ENCODE peak calls at places on chromosomes 16 and 17, in ten cellular contexts. One of them, this sample, is unnamed.

GRCh38 chr17:54172654-54173316 is 350.1 kb downstream of the KIF2B start:
- DNase-seq in posterior cingulate gyrus: peak
- DNase-seq in stimulated activated CD4-positive, alpha-beta T cell treated with anti-CD3 and anti-CD28 coated beads, Interleukin-12 subunit alpha, Interleukin-12 subunit beta, amount 100 ng/mL, for 4 hours: no peak
- DNase-seq in WERI-Rb-1: peak
- DNase-seq in RPMI8226: peak
- DNase-seq in Calu3: peak
- DNase-seq in activated naive CD4-positive, alpha-beta T cell treated with anti-CD3 and anti-CD28 coated beads, Interleukin-2, amount 50 U/mL, for 16 hours: no peak
- DNase-seq in stimulated activated CD8-positive, alpha-beta memory T cell treated with anti-CD3 and anti-CD28 coated beads, Interleukin-7, amount 100 ng/mL, for 24 hours: no peak
- DNase-seq in CD4-positive, alpha-beta T cell: no peak
- DNase-seq in T-cell: no peak
- DNase-seq in this sample: peak

GRCh38 chr16:1299012-1299867 is 10.2 kb upstream of the UBE2I start:
- DNase-seq in posterior cingulate gyrus: no peak
- DNase-seq in Calu3: peak
- DNase-seq in stimulated activated CD4-positive, alpha-beta T cell treated with anti-CD3 and anti-CD28 coated beads, Interleukin-12 subunit alpha, Interleukin-12 subunit beta, amount 100 ng/mL, for 4 hours: no peak
- DNase-seq in WERI-Rb-1: no peak
- DNase-seq in activated naive CD4-positive, alpha-beta T cell treated with anti-CD3 and anti-CD28 coated beads, Interleukin-2, amount 50 U/mL, for 16 hours: no peak
- DNase-seq in CD4-positive, alpha-beta T cell: no peak
- DNase-seq in RPMI8226: no peak
- DNase-seq in T-cell: no peak
- DNase-seq in stimulated activated CD8-positive, alpha-beta memory T cell treated with anti-CD3 and anti-CD28 coated beads, Interleukin-7, amount 100 ng/mL, for 24 hours: no peak
- DNase-seq in this sample: no peak

GRCh38 chr16:81273223-81273940 is 34.9 kb downstream of the BCO1 start:
- DNase-seq in posterior cingulate gyrus: peak
- DNase-seq in RPMI8226: no peak
- DNase-seq in CD4-positive, alpha-beta T cell: no peak
- DNase-seq in stimulated activated CD8-positive, alpha-beta memory T cell treated with anti-CD3 and anti-CD28 coated beads, Interleukin-7, amount 100 ng/mL, for 24 hours: no peak
- DNase-seq in WERI-Rb-1: no peak
- DNase-seq in T-cell: no peak
- DNase-seq in Calu3: no peak
- DNase-seq in activated naive CD4-positive, alpha-beta T cell treated with anti-CD3 and anti-CD28 coated beads, Interleukin-2, amount 50 U/mL, for 16 hours: no peak
- DNase-seq in stimulated activated CD4-positive, alpha-beta T cell treated with anti-CD3 and anti-CD28 coated beads, Interleukin-12 subunit alpha, Interleukin-12 subunit beta, amount 100 ng/mL, for 4 hours: no peak
- DNase-seq in this sample: no peak

GRCh38 chr16:67177743-67178699 is 5.7 kb downstream of the MATCAP1 start:
- DNase-seq in CD4-positive, alpha-beta T cell: peak
- DNase-seq in posterior cingulate gyrus: peak
- DNase-seq in activated naive CD4-positive, alpha-beta T cell treated with anti-CD3 and anti-CD28 coated beads, Interleukin-2, amount 50 U/mL, for 16 hours: peak
- DNase-seq in RPMI8226: peak
- DNase-seq in WERI-Rb-1: no peak
- DNase-seq in stimulated activated CD8-positive, alpha-beta memory T cell treated with anti-CD3 and anti-CD28 coated beads, Interleukin-7, amount 100 ng/mL, for 24 hours: no peak
- DNase-seq in T-cell: peak
- DNase-seq in stimulated activated CD4-positive, alpha-beta T cell treated with anti-CD3 and anti-CD28 coated beads, Interleukin-12 subunit alpha, Interleukin-12 subunit beta, amount 100 ng/mL, for 4 hours: no peak
- DNase-seq in Calu3: peak
- DNase-seq in this sample: peak

GRCh38 chr17:78865682-78866390 is 25.2 kb upstream of the USP36 start:
- DNase-seq in RPMI8226: peak
- DNase-seq in WERI-Rb-1: peak
- DNase-seq in activated naive CD4-positive, alpha-beta T cell treated with anti-CD3 and anti-CD28 coated beads, Interleukin-2, amount 50 U/mL, for 16 hours: peak
- DNase-seq in CD4-positive, alpha-beta T cell: peak
- DNase-seq in Calu3: peak
- DNase-seq in stimulated activated CD4-positive, alpha-beta T cell treated with anti-CD3 and anti-CD28 coated beads, Interleukin-12 subunit alpha, Interleukin-12 subunit beta, amount 100 ng/mL, for 4 hours: peak
- DNase-seq in T-cell: no peak
- DNase-seq in stimulated activated CD8-positive, alpha-beta memory T cell treated with anti-CD3 and anti-CD28 coated beads, Interleukin-7, amount 100 ng/mL, for 24 hours: peak
- DNase-seq in posterior cingulate gyrus: peak
- DNase-seq in this sample: peak

GRCh38 chr17:48127371-48128051 is 19.9 kb downstream of the SNX11 start:
- DNase-seq in stimulated activated CD4-positive, alpha-beta T cell treated with anti-CD3 and anti-CD28 coated beads, Interleukin-12 subunit alpha, Interleukin-12 subunit beta, amount 100 ng/mL, for 4 hours: no peak
- DNase-seq in T-cell: no peak
- DNase-seq in WERI-Rb-1: peak
- DNase-seq in Calu3: peak
- DNase-seq in activated naive CD4-positive, alpha-beta T cell treated with anti-CD3 and anti-CD28 coated beads, Interleukin-2, amount 50 U/mL, for 16 hours: no peak
- DNase-seq in RPMI8226: no peak
- DNase-seq in stimulated activated CD8-positive, alpha-beta memory T cell treated with anti-CD3 and anti-CD28 coated beads, Interleukin-7, amount 100 ng/mL, for 24 hours: no peak
- DNase-seq in CD4-positive, alpha-beta T cell: no peak
- DNase-seq in posterior cingulate gyrus: peak
- DNase-seq in this sample: no peak

GRCh38 chr17:62599964-62600657 is 27.4 kb upstream of the MRC2 start:
- DNase-seq in T-cell: no peak
- DNase-seq in stimulated activated CD4-positive, alpha-beta T cell treated with anti-CD3 and anti-CD28 coated beads, Interleukin-12 subunit alpha, Interleukin-12 subunit beta, amount 100 ng/mL, for 4 hours: no peak
- DNase-seq in activated naive CD4-positive, alpha-beta T cell treated with anti-CD3 and anti-CD28 coated beads, Interleukin-2, amount 50 U/mL, for 16 hours: no peak
- DNase-seq in WERI-Rb-1: no peak
- DNase-seq in CD4-positive, alpha-beta T cell: no peak
- DNase-seq in stimulated activated CD8-positive, alpha-beta memory T cell treated with anti-CD3 and anti-CD28 coated beads, Interleukin-7, amount 100 ng/mL, for 24 hours: no peak
- DNase-seq in RPMI8226: no peak
- DNase-seq in posterior cingulate gyrus: no peak
- DNase-seq in Calu3: no peak
- DNase-seq in this sample: no peak

GRCh38 chr17:45700171-45701090 is 83.7 kb upstream of the CRHR1 start:
- DNase-seq in RPMI8226: no peak
- DNase-seq in posterior cingulate gyrus: no peak
- DNase-seq in stimulated activated CD8-positive, alpha-beta memory T cell treated with anti-CD3 and anti-CD28 coated beads, Interleukin-7, amount 100 ng/mL, for 24 hours: no peak
- DNase-seq in WERI-Rb-1: peak
- DNase-seq in Calu3: no peak
- DNase-seq in CD4-positive, alpha-beta T cell: no peak
- DNase-seq in T-cell: no peak
- DNase-seq in activated naive CD4-positive, alpha-beta T cell treated with anti-CD3 and anti-CD28 coated beads, Interleukin-2, amount 50 U/mL, for 16 hours: no peak
- DNase-seq in stimulated activated CD4-positive, alpha-beta T cell treated with anti-CD3 and anti-CD28 coated beads, Interleukin-12 subunit alpha, Interleukin-12 subunit beta, amount 100 ng/mL, for 4 hours: no peak
- DNase-seq in this sample: no peak

GRCh38 chr17:19372866-19373505 is 5.3 kb upstream of the MAPK7 start:
- DNase-seq in stimulated activated CD8-positive, alpha-beta memory T cell treated with anti-CD3 and anti-CD28 coated beads, Interleukin-7, amount 100 ng/mL, for 24 hours: no peak
- DNase-seq in T-cell: no peak
- DNase-seq in posterior cingulate gyrus: no peak
- DNase-seq in Calu3: no peak
- DNase-seq in activated naive CD4-positive, alpha-beta T cell treated with anti-CD3 and anti-CD28 coated beads, Interleukin-2, amount 50 U/mL, for 16 hours: no peak
- DNase-seq in RPMI8226: no peak
- DNase-seq in stimulated activated CD4-positive, alpha-beta T cell treated with anti-CD3 and anti-CD28 coated beads, Interleukin-12 subunit alpha, Interleukin-12 subunit beta, amount 100 ng/mL, for 4 hours: no peak
- DNase-seq in WERI-Rb-1: no peak
- DNase-seq in CD4-positive, alpha-beta T cell: no peak
- DNase-seq in this sample: no peak

GRCh38 chr17:2385240-2386202 is 15.3 kb downstream of the MNT start:
- DNase-seq in T-cell: no peak
- DNase-seq in stimulated activated CD4-positive, alpha-beta T cell treated with anti-CD3 and anti-CD28 coated beads, Interleukin-12 subunit alpha, Interleukin-12 subunit beta, amount 100 ng/mL, for 4 hours: no peak
- DNase-seq in RPMI8226: no peak
- DNase-seq in activated naive CD4-positive, alpha-beta T cell treated with anti-CD3 and anti-CD28 coated beads, Interleukin-2, amount 50 U/mL, for 16 hours: no peak
- DNase-seq in stimulated activated CD8-positive, alpha-beta memory T cell treated with anti-CD3 and anti-CD28 coated beads, Interleukin-7, amount 100 ng/mL, for 24 hours: no peak
- DNase-seq in CD4-positive, alpha-beta T cell: no peak
- DNase-seq in WERI-Rb-1: peak
- DNase-seq in Calu3: no peak
- DNase-seq in posterior cingulate gyrus: no peak
- DNase-seq in this sample: no peak

GRCh38 chr16:31460582-31461002 is 1.3 kb downstream of the ARMC5 start:
- DNase-seq in stimulated activated CD8-positive, alpha-beta memory T cell treated with anti-CD3 and anti-CD28 coated beads, Interleukin-7, amount 100 ng/mL, for 24 hours: no peak
- DNase-seq in activated naive CD4-positive, alpha-beta T cell treated with anti-CD3 and anti-CD28 coated beads, Interleukin-2, amount 50 U/mL, for 16 hours: no peak
- DNase-seq in stimulated activated CD4-positive, alpha-beta T cell treated with anti-CD3 and anti-CD28 coated beads, Interleukin-12 subunit alpha, Interleukin-12 subunit beta, amount 100 ng/mL, for 4 hours: no peak
- DNase-seq in WERI-Rb-1: no peak
- DNase-seq in CD4-positive, alpha-beta T cell: no peak
- DNase-seq in T-cell: no peak
- DNase-seq in RPMI8226: peak
- DNase-seq in posterior cingulate gyrus: no peak
- DNase-seq in Calu3: no peak
- DNase-seq in this sample: peak

GRCh38 chr16:88975511-88976061 is 1.4 kb downstream of the CBFA2T3 start:
- DNase-seq in WERI-Rb-1: no peak
- DNase-seq in posterior cingulate gyrus: no peak
- DNase-seq in Calu3: no peak
- DNase-seq in stimulated activated CD8-positive, alpha-beta memory T cell treated with anti-CD3 and anti-CD28 coated beads, Interleukin-7, amount 100 ng/mL, for 24 hours: no peak
- DNase-seq in CD4-positive, alpha-beta T cell: no peak
- DNase-seq in activated naive CD4-positive, alpha-beta T cell treated with anti-CD3 and anti-CD28 coated beads, Interleukin-2, amount 50 U/mL, for 16 hours: no peak
- DNase-seq in stimulated activated CD4-positive, alpha-beta T cell treated with anti-CD3 and anti-CD28 coated beads, Interleukin-12 subunit alpha, Interleukin-12 subunit beta, amount 100 ng/mL, for 4 hours: no peak
- DNase-seq in RPMI8226: peak
- DNase-seq in T-cell: no peak
- DNase-seq in this sample: no peak

GRCh38 chr17:17433260-17433659 is 43.5 kb upstream of the MED9 start:
- DNase-seq in stimulated activated CD4-positive, alpha-beta T cell treated with anti-CD3 and anti-CD28 coated beads, Interleukin-12 subunit alpha, Interleukin-12 subunit beta, amount 100 ng/mL, for 4 hours: no peak
- DNase-seq in activated naive CD4-positive, alpha-beta T cell treated with anti-CD3 and anti-CD28 coated beads, Interleukin-2, amount 50 U/mL, for 16 hours: no peak
- DNase-seq in T-cell: no peak
- DNase-seq in RPMI8226: no peak
- DNase-seq in Calu3: no peak
- DNase-seq in stimulated activated CD8-positive, alpha-beta memory T cell treated with anti-CD3 and anti-CD28 coated beads, Interleukin-7, amount 100 ng/mL, for 24 hours: no peak
- DNase-seq in CD4-positive, alpha-beta T cell: no peak
- DNase-seq in posterior cingulate gyrus: no peak
- DNase-seq in WERI-Rb-1: no peak
- DNase-seq in this sample: peak

GRCh38 chr16:27677300-27677699 is 127.4 kb downstream of the KATNIP start:
- DNase-seq in RPMI8226: no peak
- DNase-seq in WERI-Rb-1: no peak
- DNase-seq in activated naive CD4-positive, alpha-beta T cell treated with anti-CD3 and anti-CD28 coated beads, Interleukin-2, amount 50 U/mL, for 16 hours: no peak
- DNase-seq in stimulated activated CD4-positive, alpha-beta T cell treated with anti-CD3 and anti-CD28 coated beads, Interleukin-12 subunit alpha, Interleukin-12 subunit beta, amount 100 ng/mL, for 4 hours: no peak
- DNase-seq in stimulated activated CD8-positive, alpha-beta memory T cell treated with anti-CD3 and anti-CD28 coated beads, Interleukin-7, amount 100 ng/mL, for 24 hours: no peak
- DNase-seq in CD4-positive, alpha-beta T cell: no peak
- DNase-seq in posterior cingulate gyrus: no peak
- DNase-seq in T-cell: no peak
- DNase-seq in Calu3: no peak
- DNase-seq in this sample: peak

GRCh38 chr17:56815711-56816110 is 18.0 kb downstream of the C17orf67 start:
- DNase-seq in WERI-Rb-1: no peak
- DNase-seq in Calu3: no peak
- DNase-seq in stimulated activated CD8-positive, alpha-beta memory T cell treated with anti-CD3 and anti-CD28 coated beads, Interleukin-7, amount 100 ng/mL, for 24 hours: no peak
- DNase-seq in RPMI8226: no peak
- DNase-seq in stimulated activated CD4-positive, alpha-beta T cell treated with anti-CD3 and anti-CD28 coated beads, Interleukin-12 subunit alpha, Interleukin-12 subunit beta, amount 100 ng/mL, for 4 hours: no peak
- DNase-seq in posterior cingulate gyrus: no peak
- DNase-seq in CD4-positive, alpha-beta T cell: no peak
- DNase-seq in T-cell: no peak
- DNase-seq in activated naive CD4-positive, alpha-beta T cell treated with anti-CD3 and anti-CD28 coated beads, Interleukin-2, amount 50 U/mL, for 16 hours: no peak
- DNase-seq in this sample: peak

GRCh38 chr16:80804061-80804450 is 342 bp downstream of the CDYL2 start:
- DNase-seq in CD4-positive, alpha-beta T cell: peak
- DNase-seq in stimulated activated CD8-positive, alpha-beta memory T cell treated with anti-CD3 and anti-CD28 coated beads, Interleukin-7, amount 100 ng/mL, for 24 hours: peak
- DNase-seq in activated naive CD4-positive, alpha-beta T cell treated with anti-CD3 and anti-CD28 coated beads, Interleukin-2, amount 50 U/mL, for 16 hours: peak
- DNase-seq in Calu3: peak
- DNase-seq in stimulated activated CD4-positive, alpha-beta T cell treated with anti-CD3 and anti-CD28 coated beads, Interleukin-12 subunit alpha, Interleukin-12 subunit beta, amount 100 ng/mL, for 4 hours: peak
- DNase-seq in WERI-Rb-1: no peak
- DNase-seq in T-cell: peak
- DNase-seq in RPMI8226: peak
- DNase-seq in posterior cingulate gyrus: peak
- DNase-seq in this sample: peak

GRCh38 chr16:30761928-30762902 is at the start of the genes CFAP119 and RNF40:
- DNase-seq in T-cell: peak
- DNase-seq in Calu3: peak
- DNase-seq in WERI-Rb-1: peak
- DNase-seq in stimulated activated CD8-positive, alpha-beta memory T cell treated with anti-CD3 and anti-CD28 coated beads, Interleukin-7, amount 100 ng/mL, for 24 hours: peak
- DNase-seq in CD4-positive, alpha-beta T cell: peak
- DNase-seq in activated naive CD4-positive, alpha-beta T cell treated with anti-CD3 and anti-CD28 coated beads, Interleukin-2, amount 50 U/mL, for 16 hours: peak
- DNase-seq in RPMI8226: peak
- DNase-seq in stimulated activated CD4-positive, alpha-beta T cell treated with anti-CD3 and anti-CD28 coated beads, Interleukin-12 subunit alpha, Interleukin-12 subunit beta, amount 100 ng/mL, for 4 hours: peak
- DNase-seq in posterior cingulate gyrus: peak
- DNase-seq in this sample: peak

GRCh38 chr17:5584971-5585794 is 874 bp upstream of the NLRP1 start:
- DNase-seq in RPMI8226: no peak
- DNase-seq in WERI-Rb-1: no peak
- DNase-seq in activated naive CD4-positive, alpha-beta T cell treated with anti-CD3 and anti-CD28 coated beads, Interleukin-2, amount 50 U/mL, for 16 hours: no peak
- DNase-seq in stimulated activated CD4-positive, alpha-beta T cell treated with anti-CD3 and anti-CD28 coated beads, Interleukin-12 subunit alpha, Interleukin-12 subunit beta, amount 100 ng/mL, for 4 hours: no peak
- DNase-seq in posterior cingulate gyrus: no peak
- DNase-seq in Calu3: peak
- DNase-seq in CD4-positive, alpha-beta T cell: no peak
- DNase-seq in stimulated activated CD8-positive, alpha-beta memory T cell treated with anti-CD3 and anti-CD28 coated beads, Interleukin-7, amount 100 ng/mL, for 24 hours: no peak
- DNase-seq in T-cell: no peak
- DNase-seq in this sample: peak

GRCh38 chr17:64509179-64509578 is 2.4 kb downstream of the CEP95 start:
- DNase-seq in CD4-positive, alpha-beta T cell: no peak
- DNase-seq in stimulated activated CD8-positive, alpha-beta memory T cell treated with anti-CD3 and anti-CD28 coated beads, Interleukin-7, amount 100 ng/mL, for 24 hours: no peak
- DNase-seq in WERI-Rb-1: peak
- DNase-seq in Calu3: no peak
- DNase-seq in RPMI8226: no peak
- DNase-seq in activated naive CD4-positive, alpha-beta T cell treated with anti-CD3 and anti-CD28 coated beads, Interleukin-2, amount 50 U/mL, for 16 hours: no peak
- DNase-seq in stimulated activated CD4-positive, alpha-beta T cell treated with anti-CD3 and anti-CD28 coated beads, Interleukin-12 subunit alpha, Interleukin-12 subunit beta, amount 100 ng/mL, for 4 hours: no peak
- DNase-seq in T-cell: no peak
- DNase-seq in posterior cingulate gyrus: no peak
- DNase-seq in this sample: no peak

GRCh38 chr17:72266099-72266852 is 145.5 kb downstream of the SOX9 start:
- DNase-seq in T-cell: no peak
- DNase-seq in stimulated activated CD8-positive, alpha-beta memory T cell treated with anti-CD3 and anti-CD28 coated beads, Interleukin-7, amount 100 ng/mL, for 24 hours: no peak
- DNase-seq in WERI-Rb-1: no peak
- DNase-seq in CD4-positive, alpha-beta T cell: no peak
- DNase-seq in posterior cingulate gyrus: no peak
- DNase-seq in RPMI8226: no peak
- DNase-seq in Calu3: no peak
- DNase-seq in activated naive CD4-positive, alpha-beta T cell treated with anti-CD3 and anti-CD28 coated beads, Interleukin-2, amount 50 U/mL, for 16 hours: no peak
- DNase-seq in stimulated activated CD4-positive, alpha-beta T cell treated with anti-CD3 and anti-CD28 coated beads, Interleukin-12 subunit alpha, Interleukin-12 subunit beta, amount 100 ng/mL, for 4 hours: no peak
- DNase-seq in this sample: no peak

GRCh38 chr17:78991017-78991783 is 11.5 kb upstream of the LGALS3BP start:
- DNase-seq in WERI-Rb-1: no peak
- DNase-seq in T-cell: no peak
- DNase-seq in RPMI8226: no peak
- DNase-seq in Calu3: no peak
- DNase-seq in stimulated activated CD4-positive, alpha-beta T cell treated with anti-CD3 and anti-CD28 coated beads, Interleukin-12 subunit alpha, Interleukin-12 subunit beta, amount 100 ng/mL, for 4 hours: no peak
- DNase-seq in CD4-positive, alpha-beta T cell: no peak
- DNase-seq in stimulated activated CD8-positive, alpha-beta memory T cell treated with anti-CD3 and anti-CD28 coated beads, Interleukin-7, amount 100 ng/mL, for 24 hours: no peak
- DNase-seq in activated naive CD4-positive, alpha-beta T cell treated with anti-CD3 and anti-CD28 coated beads, Interleukin-2, amount 50 U/mL, for 16 hours: peak
- DNase-seq in posterior cingulate gyrus: no peak
- DNase-seq in this sample: no peak

GRCh38 chr17:82108999-82109480 is 11.0 kb upstream of the FASN start:
- DNase-seq in CD4-positive, alpha-beta T cell: no peak
- DNase-seq in RPMI8226: no peak
- DNase-seq in WERI-Rb-1: no peak
- DNase-seq in stimulated activated CD4-positive, alpha-beta T cell treated with anti-CD3 and anti-CD28 coated beads, Interleukin-12 subunit alpha, Interleukin-12 subunit beta, amount 100 ng/mL, for 4 hours: no peak
- DNase-seq in posterior cingulate gyrus: no peak
- DNase-seq in stimulated activated CD8-positive, alpha-beta memory T cell treated with anti-CD3 and anti-CD28 coated beads, Interleukin-7, amount 100 ng/mL, for 24 hours: no peak
- DNase-seq in T-cell: no peak
- DNase-seq in Calu3: no peak
- DNase-seq in activated naive CD4-positive, alpha-beta T cell treated with anti-CD3 and anti-CD28 coated beads, Interleukin-2, amount 50 U/mL, for 16 hours: no peak
- DNase-seq in this sample: no peak

GRCh38 chr16:26645629-26646028 is 421.1 kb upstream of the C16orf82 start:
- DNase-seq in RPMI8226: peak
- DNase-seq in stimulated activated CD4-positive, alpha-beta T cell treated with anti-CD3 and anti-CD28 coated beads, Interleukin-12 subunit alpha, Interleukin-12 subunit beta, amount 100 ng/mL, for 4 hours: peak
- DNase-seq in posterior cingulate gyrus: peak
- DNase-seq in Calu3: no peak
- DNase-seq in activated naive CD4-positive, alpha-beta T cell treated with anti-CD3 and anti-CD28 coated beads, Interleukin-2, amount 50 U/mL, for 16 hours: peak
- DNase-seq in WERI-Rb-1: peak
- DNase-seq in stimulated activated CD8-positive, alpha-beta memory T cell treated with anti-CD3 and anti-CD28 coated beads, Interleukin-7, amount 100 ng/mL, for 24 hours: peak
- DNase-seq in T-cell: no peak
- DNase-seq in CD4-positive, alpha-beta T cell: no peak
- DNase-seq in this sample: no peak

GRCh38 chr17:42980766-42981397 is 517 bp downstream of the RUNDC1 start:
- DNase-seq in Calu3: peak
- DNase-seq in posterior cingulate gyrus: no peak
- DNase-seq in T-cell: peak
- DNase-seq in CD4-positive, alpha-beta T cell: peak
- DNase-seq in stimulated activated CD8-positive, alpha-beta memory T cell treated with anti-CD3 and anti-CD28 coated beads, Interleukin-7, amount 100 ng/mL, for 24 hours: peak
- DNase-seq in stimulated activated CD4-positive, alpha-beta T cell treated with anti-CD3 and anti-CD28 coated beads, Interleukin-12 subunit alpha, Interleukin-12 subunit beta, amount 100 ng/mL, for 4 hours: peak
- DNase-seq in WERI-Rb-1: peak
- DNase-seq in activated naive CD4-positive, alpha-beta T cell treated with anti-CD3 and anti-CD28 coated beads, Interleukin-2, amount 50 U/mL, for 16 hours: peak
- DNase-seq in RPMI8226: peak
- DNase-seq in this sample: peak

GRCh38 chr17:82317394-82318168 is at the start of gene CD7:
- DNase-seq in WERI-Rb-1: no peak
- DNase-seq in activated naive CD4-positive, alpha-beta T cell treated with anti-CD3 and anti-CD28 coated beads, Interleukin-2, amount 50 U/mL, for 16 hours: peak
- DNase-seq in stimulated activated CD8-positive, alpha-beta memory T cell treated with anti-CD3 and anti-CD28 coated beads, Interleukin-7, amount 100 ng/mL, for 24 hours: no peak
- DNase-seq in stimulated activated CD4-positive, alpha-beta T cell treated with anti-CD3 and anti-CD28 coated beads, Interleukin-12 subunit alpha, Interleukin-12 subunit beta, amount 100 ng/mL, for 4 hours: peak
- DNase-seq in T-cell: peak
- DNase-seq in Calu3: no peak
- DNase-seq in CD4-positive, alpha-beta T cell: no peak
- DNase-seq in RPMI8226: no peak
- DNase-seq in posterior cingulate gyrus: no peak
- DNase-seq in this sample: no peak

GRCh38 chr17:80992948-80993624 is 1.4 kb downstream of the CHMP6 start:
- DNase-seq in T-cell: no peak
- DNase-seq in RPMI8226: no peak
- DNase-seq in WERI-Rb-1: peak
- DNase-seq in activated naive CD4-positive, alpha-beta T cell treated with anti-CD3 and anti-CD28 coated beads, Interleukin-2, amount 50 U/mL, for 16 hours: no peak
- DNase-seq in posterior cingulate gyrus: no peak
- DNase-seq in stimulated activated CD4-positive, alpha-beta T cell treated with anti-CD3 and anti-CD28 coated beads, Interleukin-12 subunit alpha, Interleukin-12 subunit beta, amount 100 ng/mL, for 4 hours: no peak
- DNase-seq in Calu3: no peak
- DNase-seq in CD4-positive, alpha-beta T cell: no peak
- DNase-seq in stimulated activated CD8-positive, alpha-beta memory T cell treated with anti-CD3 and anti-CD28 coated beads, Interleukin-7, amount 100 ng/mL, for 24 hours: no peak
- DNase-seq in this sample: no peak

GRCh38 chr17:45923511-45924268 is 29.3 kb downstream of the MAPT start:
- DNase-seq in stimulated activated CD4-positive, alpha-beta T cell treated with anti-CD3 and anti-CD28 coated beads, Interleukin-12 subunit alpha, Interleukin-12 subunit beta, amount 100 ng/mL, for 4 hours: no peak
- DNase-seq in WERI-Rb-1: no peak
- DNase-seq in CD4-positive, alpha-beta T cell: no peak
- DNase-seq in activated naive CD4-positive, alpha-beta T cell treated with anti-CD3 and anti-CD28 coated beads, Interleukin-2, amount 50 U/mL, for 16 hours: no peak
- DNase-seq in stimulated activated CD8-positive, alpha-beta memory T cell treated with anti-CD3 and anti-CD28 coated beads, Interleukin-7, amount 100 ng/mL, for 24 hours: no peak
- DNase-seq in T-cell: no peak
- DNase-seq in RPMI8226: no peak
- DNase-seq in posterior cingulate gyrus: no peak
- DNase-seq in Calu3: no peak
- DNase-seq in this sample: peak

GRCh38 chr17:80289631-80290030 is 29.0 kb downstream of the RNF213 start:
- DNase-seq in posterior cingulate gyrus: no peak
- DNase-seq in WERI-Rb-1: no peak
- DNase-seq in RPMI8226: no peak
- DNase-seq in T-cell: no peak
- DNase-seq in stimulated activated CD4-positive, alpha-beta T cell treated with anti-CD3 and anti-CD28 coated beads, Interleukin-12 subunit alpha, Interleukin-12 subunit beta, amount 100 ng/mL, for 4 hours: no peak
- DNase-seq in stimulated activated CD8-positive, alpha-beta memory T cell treated with anti-CD3 and anti-CD28 coated beads, Interleukin-7, amount 100 ng/mL, for 24 hours: no peak
- DNase-seq in Calu3: no peak
- DNase-seq in activated naive CD4-positive, alpha-beta T cell treated with anti-CD3 and anti-CD28 coated beads, Interleukin-2, amount 50 U/mL, for 16 hours: no peak
- DNase-seq in CD4-positive, alpha-beta T cell: no peak
- DNase-seq in this sample: no peak

This sample was measured in iris pigment epithelial cell.